ENCODE peak calls at places on chromosomes 4 and X, in nine cellular contexts. N, W, X, A, D, Y, I, U and S are unnamed samples.

GRCh38 chrX:133335027-133335426 is 80.3 kb downstream of the GPC4 start:
- DNase-seq in N (no peak), W (no peak), X (no peak), A (no peak), D (peak), Y (no peak), I (no peak), U (peak), S (peak)

GRCh38 chrX:154349979-154350378 is 24.5 kb downstream of the FLNA start:
- DNase-seq in N (peak), W (no peak), X (no peak), A (no peak), D (no peak), Y (no peak), I (no peak), U (no peak), S (no peak)

GRCh38 chr4:138875886-138876608 is 139.5 kb upstream of the NOCT start:
- DNase-seq in N (no peak), W (peak), X (no peak), A (no peak), D (no peak), Y (no peak), I (no peak), U (no peak), S (no peak)

GRCh38 chr4:112416464-112416863 is 99.5 kb downstream of the NEUROG2 start:
- DNase-seq in N (no peak), W (no peak), X (no peak), A (no peak), D (no peak), Y (no peak), I (no peak), U (no peak), S (no peak)

GRCh38 chr4:15729910-15730533 is 27.2 kb downstream of the BST1 start:
- DNase-seq in N (no peak), W (peak), X (peak), A (peak), D (no peak), Y (peak), I (no peak), U (peak), S (peak)

GRCh38 chr4:128686810-128687209 is 122.7 kb upstream of the JADE1 start:
- DNase-seq in N (no peak), W (no peak), X (no peak), A (no peak), D (no peak), Y (no peak), I (no peak), U (no peak), S (no peak)

GRCh38 chrX:66872771-66873170 is 233.9 kb upstream of the EDA2R start:
- DNase-seq in N (no peak), W (no peak), X (no peak), A (no peak), D (no peak), Y (no peak), I (no peak), U (no peak), S (no peak)

GRCh38 chr4:111633663-111634266 is 511.5 kb upstream of the FAM241A start:
- DNase-seq in N (no peak), W (no peak), X (no peak), A (no peak), D (no peak), Y (no peak), I (no peak), U (no peak), S (peak)

GRCh38 chrX:16658284-16658683 is 8.3 kb downstream of the S100G start:
- DNase-seq in N (no peak), W (no peak), X (no peak), A (no peak), D (no peak), Y (no peak), I (no peak), U (no peak), S (no peak)

GRCh38 chrX:133412246-133412645 is 3.0 kb downstream of the GPC4 start:
- DNase-seq in N (no peak), W (no peak), X (no peak), A (no peak), D (no peak), Y (no peak), I (no peak), U (no peak), S (no peak)

GRCh38 chrX:39289827-39290226 is 488.6 kb downstream of the MID1IP1 start:
- DNase-seq in N (no peak), W (no peak), X (no peak), A (no peak), D (no peak), Y (no peak), I (no peak), U (no peak), S (no peak)

GRCh38 chrX:150365953-150366911 is 3.1 kb downstream of the MAMLD1 start:
- DNase-seq in N (peak), W (no peak), X (peak), A (no peak), D (no peak), Y (no peak), I (no peak), U (peak), S (no peak)

GRCh38 chrX:112851161-112851779 is 10.6 kb upstream of the AMOT start:
- DNase-seq in N (no peak), W (no peak), X (no peak), A (no peak), D (no peak), Y (no peak), I (no peak), U (no peak), S (peak)

GRCh38 chr4:94459462-94460161 is 7.9 kb downstream of the PDLIM5 start:
- DNase-seq in N (no peak), W (no peak), X (no peak), A (no peak), D (no peak), Y (no peak), I (no peak), U (no peak), S (peak)

GRCh38 chrX:69232945-69233344 is 67.7 kb upstream of the PJA1 start:
- DNase-seq in N (no peak), W (no peak), X (no peak), A (no peak), D (no peak), Y (peak), I (no peak), U (no peak), S (peak)

GRCh38 chrX:7263961-7264360 is 116.0 kb upstream of the PUDP start:
- DNase-seq in N (no peak), W (no peak), X (no peak), A (no peak), D (no peak), Y (no peak), I (no peak), U (no peak), S (peak)

GRCh38 chr4:174919886-174920423 is 1.8 kb downstream of the ADAM29 start:
- DNase-seq in N (no peak), W (no peak), X (no peak), A (no peak), D (no peak), Y (no peak), I (no peak), U (no peak), S (no peak)

GRCh38 chr4:120218981-120219380 is 152.3 kb upstream of the MAD2L1 start:
- DNase-seq in N (no peak), W (no peak), X (no peak), A (no peak), D (no peak), Y (no peak), I (no peak), U (no peak), S (no peak)

GRCh38 chr4:104571341-104571740 is 76.6 kb upstream of the CXXC4 start:
- DNase-seq in N (no peak), W (peak), X (no peak), A (no peak), D (no peak), Y (no peak), I (no peak), U (no peak), S (no peak)

GRCh38 chrX:129667412-129667811 is 12.7 kb upstream of the APLN start:
- DNase-seq in N (no peak), W (no peak), X (no peak), A (no peak), D (no peak), Y (no peak), I (no peak), U (no peak), S (no peak)

GRCh38 chr4:113383111-113383785 is 333.8 kb downstream of the ANK2 start:
- DNase-seq in N (no peak), W (peak), X (no peak), A (no peak), D (peak), Y (no peak), I (no peak), U (no peak), S (no peak)

GRCh38 chrX:104681214-104681613 is 115.2 kb downstream of the IL1RAPL2 start:
- DNase-seq in N (no peak), W (no peak), X (no peak), A (no peak), D (no peak), Y (no peak), I (no peak), U (no peak), S (no peak)

GRCh38 chrX:68980906-68981616 is 152.2 kb downstream of the EFNB1 start:
- DNase-seq in N (no peak), W (no peak), X (no peak), A (no peak), D (no peak), Y (no peak), I (no peak), U (no peak), S (no peak)

GRCh38 chrX:15680401-15680800 is 15.8 kb upstream of the CLTRN start:
- DNase-seq in N (no peak), W (no peak), X (no peak), A (no peak), D (no peak), Y (no peak), I (no peak), U (no peak), S (no peak)

GRCh38 chrX:153814591-153815315 is 15.6 kb downstream of the PDZD4 start:
- DNase-seq in N (no peak), W (no peak), X (no peak), A (no peak), D (no peak), Y (no peak), I (no peak), U (no peak), S (no peak)

GRCh38 chr4:49032440-49033161 is 46.5 kb downstream of the CWH43 start:
- DNase-seq in N (no peak), W (no peak), X (no peak), A (no peak), D (no peak), Y (peak), I (peak), U (peak), S (peak)

GRCh38 chr4:109803924-109804571 is 2.2 kb upstream of the CFI start:
- DNase-seq in N (no peak), W (no peak), X (no peak), A (peak), D (no peak), Y (peak), I (no peak), U (peak), S (peak)

GRCh38 chr4:85701881-85702321 is 227.0 kb downstream of the ARHGAP24 start:
- DNase-seq in N (no peak), W (no peak), X (no peak), A (no peak), D (no peak), Y (no peak), I (no peak), U (no peak), S (no peak)

GRCh38 chrX:44183329-44183728 is 160.1 kb downstream of the EFHC2 start:
- DNase-seq in N (no peak), W (no peak), X (no peak), A (no peak), D (no peak), Y (no peak), I (no peak), U (no peak), S (peak)

GRCh38 chr4:114813961-114814360 is 215.4 kb downstream of the UGT8 start:
- DNase-seq in N (no peak), W (no peak), X (no peak), A (no peak), D (no peak), Y (no peak), I (no peak), U (no peak), S (no peak)